ENCODE peak calls at places on chromosomes 4 and X, in six cellular contexts. T is GM12865; G is naive thymus-derived CD8-positive, alpha-beta T cell; V is A549; F is GM13976; R is M059J. K is an unnamed sample.

GRCh38 chr4:88989990-88990389 is 67.0 kb downstream of the FAM13A start:
- DNase-seq in R (no peak), V (no peak), T (no peak), F (no peak), G (no peak), K (no peak)

GRCh38 chr4:78864405-78865024 is 74.7 kb downstream of the PAQR3 start:
- DNase-seq in V (peak), G (peak), F (peak), R (peak), T (peak), K (no peak)

GRCh38 chr4:175531405-175532091 is 280.5 kb downstream of the GPM6A start:
- DNase-seq in G (no peak), R (peak), V (peak), F (no peak), T (no peak), K (no peak)

GRCh38 chrX:54992911-54993622 is 921 bp downstream of the PFKFB1 start:
- DNase-seq in R (no peak), G (no peak), F (no peak), T (no peak), V (no peak), K (no peak)

GRCh38 chr4:159171287-159171686 is 68.4 kb downstream of the RAPGEF2 start:
- DNase-seq in T (no peak), R (peak), F (no peak), V (no peak), G (no peak), K (no peak)

GRCh38 chr4:3115637-3116300 is 41.3 kb downstream of the HTT start:
- DNase-seq in R (no peak), G (no peak), F (no peak), V (no peak), T (no peak), K (no peak)

GRCh38 chrX:53714580-53715335 is 28.2 kb upstream of the HUWE1 start:
- DNase-seq in T (peak), V (no peak), F (peak), G (peak), R (peak), K (peak)

GRCh38 chr4:80125252-80126177 is 52.5 kb upstream of the ANTXR2 start:
- DNase-seq in V (no peak), G (peak), F (no peak), T (peak), R (peak), K (peak)

GRCh38 chrX:23980063-23980462 is 46.9 kb downstream of the KLHL15 start:
- DNase-seq in R (no peak), F (no peak), G (no peak), V (no peak), T (no peak), K (no peak)

GRCh38 chrX:13266641-13267420 is 53.0 kb downstream of the ATXN3L start:
- DNase-seq in G (no peak), T (peak), V (no peak), F (no peak), R (peak), K (no peak)

GRCh38 chr4:183154701-183155391 is 55.8 kb downstream of the WWC2 start:
- DNase-seq in G (no peak), F (no peak), T (no peak), V (no peak), R (no peak), K (no peak)

GRCh38 chrX:26581086-26581485 is 365.1 kb downstream of the MAGEB5 start:
- DNase-seq in T (no peak), R (no peak), G (no peak), F (no peak), V (no peak), K (no peak)

GRCh38 chr4:26557164-26557563 is 26.7 kb upstream of the TBC1D19 start:
- DNase-seq in F (no peak), T (no peak), V (no peak), R (peak), G (no peak), K (no peak)

GRCh38 chr4:74440356-74440755 is 4.6 kb upstream of the AREG start:
- DNase-seq in R (no peak), V (no peak), T (peak), F (no peak), G (no peak), K (no peak)

GRCh38 chr4:83323136-83323535 is 11.5 kb downstream of the HPSE start:
- DNase-seq in G (no peak), F (no peak), V (no peak), T (no peak), R (no peak), K (no peak)

GRCh38 chr4:151242305-151242704 is 34.7 kb upstream of the PRSS48 start:
- DNase-seq in T (no peak), F (no peak), R (no peak), G (no peak), V (no peak), K (no peak)